ENCODE peak calls at places on chromosomes 6 and 20, in eight cellular contexts. A is A549; Z is iPS DF 6.9; S is ascending aorta; B is adrenal gland; H is CD4-positive, CD25-positive, alpha-beta regulatory T cell; U is CD8-positive, alpha-beta T cell; R is cardiac muscle cell. K is an unnamed sample.

GRCh38 chr6:162856885-162857284 is 129.1 kb downstream of the PACRG start:
- DNase-seq in U (no peak), R (peak; percentile 89), A (peak; percentile 43), B (peak; percentile 74), S (no peak), Z (peak; percentile 75), H (no peak), K (no peak)

GRCh38 chr6:37691904-37692806 is 5.5 kb downstream of the MDGA1 start:
- DNase-seq in S (peak; percentile 85), B (peak; percentile 66), R (peak; percentile 74), A (peak; percentile 58), Z (peak; percentile 71), H (peak; percentile 61), U (peak; percentile 64), K (no peak)

GRCh38 chr20:37327748-37328147 is 18.2 kb upstream of the SRC start:
- DNase-seq in R (peak; percentile 88), H (no peak), Z (no peak), B (no peak), U (no peak), S (peak; percentile 96), A (no peak), K (no peak)

GRCh38 chr6:167550936-167551633 is 226.2 kb downstream of the TTLL2 start:
- DNase-seq in U (no peak), S (peak; percentile 92), Z (no peak), H (no peak), R (peak; percentile 82), A (no peak), B (peak; percentile 50), K (no peak)

GRCh38 chr6:160919713-160920112 is 71.9 kb upstream of the MAP3K4 start:
- DNase-seq in S (no peak), H (no peak), B (peak; percentile 41), R (peak; percentile 84), Z (no peak), U (no peak), A (peak; percentile 11), K (no peak)

GRCh38 chr6:106194949-106195919 is 109.1 kb downstream of the PRDM1 start:
- DNase-seq in U (no peak), B (no peak), Z (no peak), R (peak; percentile 68), H (no peak), S (no peak), A (no peak), K (no peak)

GRCh38 chr20:64065973-64066341 is 3.0 kb downstream of the TCEA2 start:
- DNase-seq in R (peak; percentile 78), Z (no peak), B (peak; percentile 40), U (no peak), S (no peak), A (peak; percentile 61), H (no peak), K (no peak)

GRCh38 chr6:156988276-156989158 is 211.3 kb downstream of the ARID1B start:
- DNase-seq in H (no peak), A (no peak), Z (no peak), B (no peak), S (no peak), U (no peak), R (peak; percentile 34), K (no peak)

GRCh38 chr20:16349518-16350295 is 223.5 kb downstream of the KIF16B start:
- DNase-seq in U (no peak), A (no peak), R (peak; percentile 26), Z (no peak), B (no peak), H (no peak), S (no peak), K (no peak)

GRCh38 chr20:59462249-59462648 is 142.1 kb upstream of the PHACTR3 start:
- DNase-seq in U (no peak), R (no peak), S (no peak), B (no peak), Z (no peak), A (no peak), H (no peak), K (no peak)

GRCh38 chr20:46354207-46354555 is 45.9 kb upstream of the CDH22 start:
- DNase-seq in A (no peak), B (no peak), Z (no peak), U (no peak), H (no peak), R (no peak), S (no peak), K (no peak)

GRCh38 chr20:46354920-46355654 is 46.8 kb upstream of the CDH22 start:
- DNase-seq in R (no peak), A (no peak), B (no peak), U (no peak), S (no peak), Z (no peak), H (no peak), K (no peak)

GRCh38 chr20:46352370-46352938 is 44.2 kb upstream of the CDH22 start:
- DNase-seq in A (no peak), U (no peak), B (no peak), S (no peak), R (no peak), Z (no peak), H (no peak), K (no peak)

GRCh38 chr20:46355778-46356177 is 47.5 kb upstream of the CDH22 start:
- DNase-seq in A (no peak), Z (no peak), R (no peak), B (no peak), U (no peak), H (no peak), S (no peak), K (no peak)

DNA sequence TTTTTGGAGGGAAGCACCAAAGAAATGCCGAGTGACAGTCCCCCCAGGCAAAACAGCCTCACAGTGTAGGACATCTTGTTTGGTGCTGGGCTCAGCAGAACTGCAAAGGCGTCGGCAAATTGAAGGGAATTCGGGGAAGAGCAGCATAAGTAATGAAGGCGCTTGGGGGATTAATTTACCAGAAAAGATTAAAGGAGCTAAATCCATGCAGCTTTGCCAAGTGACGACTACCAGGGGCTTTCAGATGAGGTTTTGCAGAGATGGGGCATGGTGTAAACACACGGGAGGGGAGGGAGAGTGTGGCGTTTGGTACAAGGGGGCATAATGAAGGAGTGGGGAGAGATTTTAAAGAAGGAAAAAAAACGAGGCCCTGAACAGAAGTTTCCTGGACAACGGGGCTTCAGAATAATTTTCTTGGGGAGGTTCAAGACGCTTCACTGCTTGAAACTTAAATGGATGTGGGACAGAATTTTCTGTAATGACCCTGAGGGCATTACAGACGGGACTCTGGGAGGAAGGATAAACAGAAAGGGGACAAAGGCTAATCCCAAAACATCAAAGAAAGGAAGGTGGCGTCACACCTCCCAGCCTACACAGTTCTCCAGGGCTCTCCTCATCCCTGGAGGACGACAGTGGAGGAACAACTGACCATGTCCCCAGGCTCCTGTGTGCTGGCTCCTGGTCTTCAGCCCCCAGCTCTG is 45.4 kb upstream of the CDH22 start:
- DNase-seq in U (no peak), H (no peak), R (no peak), S (no peak), Z (no peak), B (no peak), A (no peak), K (no peak)
- H3K27ac ChIP-seq in U (no peak overlapping the region), H (no peak overlapping the region), R (no peak overlapping the region), S (no peak overlapping the region), Z (no peak overlapping the region), B (no peak overlapping the region), A (no peak overlapping the region), K (no peak overlapping the region)

DNA sequence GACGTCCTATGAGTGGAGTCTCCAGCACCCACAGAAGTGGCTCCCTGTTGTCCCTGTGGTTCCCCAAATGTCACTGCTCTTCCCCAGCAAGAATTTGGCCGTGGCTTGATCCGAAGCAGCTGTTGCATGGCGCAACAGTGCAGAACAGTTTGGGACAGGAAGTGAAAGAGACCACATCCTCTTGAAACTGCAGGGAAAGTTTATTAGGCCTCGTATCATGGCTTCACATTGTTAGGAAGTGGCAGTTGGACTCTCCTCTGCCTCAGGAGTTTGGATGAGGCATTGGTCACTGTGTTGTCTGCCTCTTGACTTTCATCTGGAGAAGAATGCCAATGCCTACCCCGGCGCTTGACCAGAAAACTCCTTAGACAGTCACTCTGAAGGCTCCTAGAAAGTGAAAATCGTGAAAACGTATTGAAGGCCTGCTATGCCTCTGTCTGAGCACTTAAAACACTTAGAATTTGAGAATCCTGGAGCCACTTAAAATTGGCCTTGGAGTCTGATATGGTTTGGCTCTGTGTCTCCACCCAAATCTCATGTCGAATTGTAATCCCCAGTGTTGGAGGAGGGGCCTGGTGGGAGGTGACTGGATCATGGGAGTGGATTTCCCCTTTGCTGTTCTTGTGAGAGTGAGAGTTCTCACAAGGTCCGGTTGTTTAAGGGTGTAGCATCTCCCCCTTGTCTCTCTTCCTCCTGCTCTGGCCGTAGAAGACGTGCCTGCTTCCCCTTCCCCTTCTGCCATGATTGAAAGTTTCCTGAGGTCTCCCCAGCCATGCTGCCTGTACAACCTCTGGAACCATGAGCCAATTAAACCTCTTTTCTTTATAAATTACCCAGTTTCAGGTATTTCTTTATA is 334.9 kb upstream of the JARID2 start:
- DNase-seq in A (no peak), H (no peak), R (peak; percentile 64), B (peak; percentile 66), S (peak; percentile 71), Z (no peak), U (no peak), K (no peak)
- H3K27ac ChIP-seq in A (no peak overlapping the region), H (no peak overlapping the region), R (no peak overlapping the region), B (peak overlapping the region; percentile 28), S (peak overlapping the region; percentile 16), Z (no peak overlapping the region), U (no peak overlapping the region), K (no peak overlapping the region)

DNA sequence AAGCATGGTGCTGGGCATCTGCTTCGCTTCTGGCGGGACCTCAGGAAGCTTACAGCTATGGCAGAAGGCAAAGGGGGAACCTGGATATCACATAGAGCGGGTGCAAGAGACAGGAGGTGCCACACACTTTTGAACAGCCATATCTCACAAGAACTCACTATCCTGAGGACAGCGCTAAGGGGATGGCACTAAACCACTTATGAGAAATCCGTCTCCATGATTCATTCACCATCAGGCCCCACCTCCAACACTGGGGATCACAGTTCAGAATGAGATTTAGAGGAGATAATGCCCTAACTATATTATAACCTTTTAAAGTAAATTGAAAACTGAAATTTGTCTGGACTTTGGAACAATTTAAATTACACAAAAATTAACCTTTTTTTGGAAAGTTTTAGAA is 37.8 kb upstream of the SUMO4 start:
- DNase-seq in U (no peak), H (no peak), B (no peak), Z (no peak), S (no peak), R (no peak), A (no peak), K (no peak)
- H3K27ac ChIP-seq in U (no peak overlapping the region), H (peak overlapping the region; percentile 26), B (no peak overlapping the region), Z (no peak overlapping the region), S (no peak overlapping the region), R (no peak overlapping the region), A (no peak overlapping the region), K (no peak overlapping the region)

GRCh38 chr6:119318730-119319129 is 30.8 kb downstream of the MAN1A1 start:
- DNase-seq in H (no peak), R (no peak), A (no peak), U (no peak), S (no peak), B (no peak), Z (no peak), K (no peak)

GRCh38 chr6:119319694-119320093 is 29.9 kb downstream of the MAN1A1 start:
- DNase-seq in R (no peak), A (no peak), B (no peak), U (no peak), Z (no peak), S (no peak), H (no peak), K (no peak)

GRCh38 chr6:119318176-119318575 is 31.4 kb downstream of the MAN1A1 start:
- DNase-seq in U (no peak), R (no peak), S (no peak), H (no peak), B (no peak), A (no peak), Z (no peak), K (no peak)

GRCh38 chr6:119314894-119315272 is 34.7 kb downstream of the MAN1A1 start:
- DNase-seq in U (no peak), B (no peak), Z (no peak), S (no peak), R (no peak), A (no peak), H (no peak), K (no peak)

GRCh38 chr6:119317007-119317406 is 32.6 kb downstream of the MAN1A1 start:
- DNase-seq in B (no peak), U (no peak), R (no peak), Z (no peak), A (no peak), S (no peak), H (no peak), K (no peak)
- H3K27ac ChIP-seq in B (no peak overlapping the region), U (no peak overlapping the region), R (no peak overlapping the region), Z (no peak overlapping the region), A (no peak overlapping the region), S (no peak overlapping the region), H (no peak overlapping the region), K (no peak overlapping the region)